ENCODE peak calls at places on chromosomes 16 and 17, in five cellular contexts. One of them, this sample, is unnamed.

GRCh38 chr17:31462261-31462660 is 70.8 kb downstream of the RAB11FIP4 start:
- DNase-seq in retina: no peak
- DNase-seq in activated CD8-positive, alpha-beta memory T cell treated with anti-CD3 and anti-CD28 coated beads for 24 hours: no peak
- DNase-seq in left colon: no peak
- DNase-seq in T-helper 1 cell: no peak
- DNase-seq in this sample: no peak

GRCh38 chr16:28218109-28218508 is 6.3 kb upstream of the XPO6 start:
- DNase-seq in retina: no peak
- DNase-seq in activated CD8-positive, alpha-beta memory T cell treated with anti-CD3 and anti-CD28 coated beads for 24 hours: peak
- DNase-seq in left colon: peak
- DNase-seq in T-helper 1 cell: peak
- DNase-seq in this sample: peak

GRCh38 chr17:81582341-81582740 is 30.2 kb upstream of the FAAP100 start:
- DNase-seq in retina: no peak
- DNase-seq in activated CD8-positive, alpha-beta memory T cell treated with anti-CD3 and anti-CD28 coated beads for 24 hours: no peak
- DNase-seq in left colon: no peak
- DNase-seq in T-helper 1 cell: no peak
- DNase-seq in this sample: no peak

GRCh38 chr16:10138881-10139280 is 43.3 kb downstream of the GRIN2A start:
- DNase-seq in retina: no peak
- DNase-seq in activated CD8-positive, alpha-beta memory T cell treated with anti-CD3 and anti-CD28 coated beads for 24 hours: no peak
- DNase-seq in left colon: no peak
- DNase-seq in T-helper 1 cell: no peak
- DNase-seq in this sample: no peak

GRCh38 chr17:76246080-76247066 is 6.1 kb upstream of the RNF157 start:
- DNase-seq in retina: no peak
- DNase-seq in activated CD8-positive, alpha-beta memory T cell treated with anti-CD3 and anti-CD28 coated beads for 24 hours: peak
- DNase-seq in left colon: peak
- DNase-seq in T-helper 1 cell: no peak
- DNase-seq in this sample: peak

GRCh38 chr16:55965099-55965498 is 89.9 kb upstream of the CES5A start:
- DNase-seq in retina: no peak
- DNase-seq in activated CD8-positive, alpha-beta memory T cell treated with anti-CD3 and anti-CD28 coated beads for 24 hours: no peak
- DNase-seq in left colon: no peak
- DNase-seq in T-helper 1 cell: no peak
- DNase-seq in this sample: no peak

GRCh38 chr17:16286009-16286946 is 67.0 kb downstream of the CENPV start:
- DNase-seq in retina: peak
- DNase-seq in activated CD8-positive, alpha-beta memory T cell treated with anti-CD3 and anti-CD28 coated beads for 24 hours: peak
- DNase-seq in left colon: peak
- DNase-seq in T-helper 1 cell: peak
- DNase-seq in this sample: peak

GRCh38 chr17:29674270-29674669 is 51.6 kb upstream of the CORO6 start:
- DNase-seq in retina: no peak
- DNase-seq in activated CD8-positive, alpha-beta memory T cell treated with anti-CD3 and anti-CD28 coated beads for 24 hours: no peak
- DNase-seq in left colon: no peak
- DNase-seq in T-helper 1 cell: no peak
- DNase-seq in this sample: no peak

GRCh38 chr16:64629622-64630021 is 492.2 kb downstream of the CDH11 start:
- DNase-seq in retina: no peak
- DNase-seq in activated CD8-positive, alpha-beta memory T cell treated with anti-CD3 and anti-CD28 coated beads for 24 hours: no peak
- DNase-seq in left colon: no peak
- DNase-seq in T-helper 1 cell: no peak
- DNase-seq in this sample: no peak

GRCh38 chr16:13780406-13780805 is 139.5 kb upstream of the ERCC4 start:
- DNase-seq in retina: no peak
- DNase-seq in activated CD8-positive, alpha-beta memory T cell treated with anti-CD3 and anti-CD28 coated beads for 24 hours: no peak
- DNase-seq in left colon: no peak
- DNase-seq in T-helper 1 cell: no peak
- DNase-seq in this sample: no peak

GRCh38 chr17:4818276-4818675 is 11.3 kb downstream of the PLD2 start:
- DNase-seq in retina: no peak
- DNase-seq in activated CD8-positive, alpha-beta memory T cell treated with anti-CD3 and anti-CD28 coated beads for 24 hours: no peak
- DNase-seq in left colon: no peak
- DNase-seq in T-helper 1 cell: no peak
- DNase-seq in this sample: no peak

GRCh38 chr17:73189417-73190099 is 3.3 kb upstream of the COG1 start:
- DNase-seq in retina: peak
- DNase-seq in activated CD8-positive, alpha-beta memory T cell treated with anti-CD3 and anti-CD28 coated beads for 24 hours: no peak
- DNase-seq in left colon: peak
- DNase-seq in T-helper 1 cell: no peak
- DNase-seq in this sample: peak

GRCh38 chr17:76076765-76077581 is 2.0 kb upstream of the ZACN start:
- DNase-seq in retina: peak
- DNase-seq in activated CD8-positive, alpha-beta memory T cell treated with anti-CD3 and anti-CD28 coated beads for 24 hours: peak
- DNase-seq in left colon: peak
- DNase-seq in T-helper 1 cell: no peak
- DNase-seq in this sample: no peak

GRCh38 chr16:84700518-84701277 is 898 bp downstream of the USP10 start:
- DNase-seq in retina: peak
- DNase-seq in activated CD8-positive, alpha-beta memory T cell treated with anti-CD3 and anti-CD28 coated beads for 24 hours: peak
- DNase-seq in left colon: peak
- DNase-seq in T-helper 1 cell: peak
- DNase-seq in this sample: peak

GRCh38 chr17:50604470-50604869 is 30.2 kb upstream of the ABCC3 start:
- DNase-seq in retina: peak
- DNase-seq in activated CD8-positive, alpha-beta memory T cell treated with anti-CD3 and anti-CD28 coated beads for 24 hours: no peak
- DNase-seq in left colon: peak
- DNase-seq in T-helper 1 cell: no peak
- DNase-seq in this sample: no peak

GRCh38 chr16:88649195-88649923 is 1.5 kb downstream of the CYBA start:
- DNase-seq in retina: no peak
- DNase-seq in activated CD8-positive, alpha-beta memory T cell treated with anti-CD3 and anti-CD28 coated beads for 24 hours: no peak
- DNase-seq in left colon: no peak
- DNase-seq in T-helper 1 cell: no peak
- DNase-seq in this sample: peak

GRCh38 chr16:483351-484075 is 44.0 kb upstream of the CAPN15 start:
- DNase-seq in retina: peak
- DNase-seq in activated CD8-positive, alpha-beta memory T cell treated with anti-CD3 and anti-CD28 coated beads for 24 hours: no peak
- DNase-seq in left colon: no peak
- DNase-seq in T-helper 1 cell: no peak
- DNase-seq in this sample: no peak

GRCh38 chr16:9091867-9092281 is 430 bp downstream of the HAPSTR1 start:
- DNase-seq in retina: peak
- DNase-seq in activated CD8-positive, alpha-beta memory T cell treated with anti-CD3 and anti-CD28 coated beads for 24 hours: peak
- DNase-seq in left colon: peak
- DNase-seq in T-helper 1 cell: peak
- DNase-seq in this sample: no peak

GRCh38 chr17:27576429-27577123 is 54.4 kb upstream of the LGALS9 start:
- DNase-seq in retina: no peak
- DNase-seq in activated CD8-positive, alpha-beta memory T cell treated with anti-CD3 and anti-CD28 coated beads for 24 hours: no peak
- DNase-seq in left colon: no peak
- DNase-seq in T-helper 1 cell: no peak
- DNase-seq in this sample: no peak

GRCh38 chr17:66301418-66301863 is 972 bp upstream of the PRKCA start:
- DNase-seq in retina: no peak
- DNase-seq in activated CD8-positive, alpha-beta memory T cell treated with anti-CD3 and anti-CD28 coated beads for 24 hours: no peak
- DNase-seq in left colon: no peak
- DNase-seq in T-helper 1 cell: no peak
- DNase-seq in this sample: no peak

GRCh38 chr16:84687715-84688114 is 12.1 kb upstream of the USP10 start:
- DNase-seq in retina: peak
- DNase-seq in activated CD8-positive, alpha-beta memory T cell treated with anti-CD3 and anti-CD28 coated beads for 24 hours: no peak
- DNase-seq in left colon: no peak
- DNase-seq in T-helper 1 cell: no peak
- DNase-seq in this sample: no peak

GRCh38 chr16:19113577-19114358 is at the start of gene ITPRIPL2:
- DNase-seq in retina: peak
- DNase-seq in activated CD8-positive, alpha-beta memory T cell treated with anti-CD3 and anti-CD28 coated beads for 24 hours: no peak
- DNase-seq in left colon: peak
- DNase-seq in T-helper 1 cell: no peak
- DNase-seq in this sample: peak

GRCh38 chr16:81140930-81141780 is 45.0 kb upstream of the GCSH start:
- DNase-seq in retina: no peak
- DNase-seq in activated CD8-positive, alpha-beta memory T cell treated with anti-CD3 and anti-CD28 coated beads for 24 hours: no peak
- DNase-seq in left colon: no peak
- DNase-seq in T-helper 1 cell: no peak
- DNase-seq in this sample: no peak

GRCh38 chr16:78812582-78812981 is 713.1 kb downstream of the WWOX start:
- DNase-seq in retina: no peak
- DNase-seq in activated CD8-positive, alpha-beta memory T cell treated with anti-CD3 and anti-CD28 coated beads for 24 hours: no peak
- DNase-seq in left colon: no peak
- DNase-seq in T-helper 1 cell: no peak
- DNase-seq in this sample: no peak

GRCh38 chr16:50393461-50394214 is 24.9 kb upstream of the BRD7 start:
- DNase-seq in retina: no peak
- DNase-seq in activated CD8-positive, alpha-beta memory T cell treated with anti-CD3 and anti-CD28 coated beads for 24 hours: peak
- DNase-seq in left colon: no peak
- DNase-seq in T-helper 1 cell: no peak
- DNase-seq in this sample: no peak

GRCh38 chr17:49698005-49698404 is 9.8 kb downstream of the SLC35B1 start:
- DNase-seq in retina: no peak
- DNase-seq in activated CD8-positive, alpha-beta memory T cell treated with anti-CD3 and anti-CD28 coated beads for 24 hours: no peak
- DNase-seq in left colon: no peak
- DNase-seq in T-helper 1 cell: no peak
- DNase-seq in this sample: no peak

GRCh38 chr16:77955127-77955526 is 67.2 kb upstream of the CLEC3A start:
- DNase-seq in retina: no peak
- DNase-seq in activated CD8-positive, alpha-beta memory T cell treated with anti-CD3 and anti-CD28 coated beads for 24 hours: no peak
- DNase-seq in left colon: no peak
- DNase-seq in T-helper 1 cell: no peak
- DNase-seq in this sample: no peak

GRCh38 chr16:84607694-84608093 is 10.2 kb downstream of the COTL1 start:
- DNase-seq in retina: no peak
- DNase-seq in activated CD8-positive, alpha-beta memory T cell treated with anti-CD3 and anti-CD28 coated beads for 24 hours: no peak
- DNase-seq in left colon: no peak
- DNase-seq in T-helper 1 cell: no peak
- DNase-seq in this sample: no peak

GRCh38 chr17:80030730-80031410 is 4.8 kb downstream of the TBC1D16 start:
- DNase-seq in retina: peak
- DNase-seq in activated CD8-positive, alpha-beta memory T cell treated with anti-CD3 and anti-CD28 coated beads for 24 hours: no peak
- DNase-seq in left colon: peak
- DNase-seq in T-helper 1 cell: no peak
- DNase-seq in this sample: peak

GRCh38 chr17:33080091-33080490 is 88.4 kb downstream of the SPACA3 start:
- DNase-seq in retina: no peak
- DNase-seq in activated CD8-positive, alpha-beta memory T cell treated with anti-CD3 and anti-CD28 coated beads for 24 hours: no peak
- DNase-seq in left colon: peak
- DNase-seq in T-helper 1 cell: no peak
- DNase-seq in this sample: peak

GRCh38 chr16:58678716-58679115 is 5.9 kb downstream of the SLC38A7 start:
- DNase-seq in retina: no peak
- DNase-seq in activated CD8-positive, alpha-beta memory T cell treated with anti-CD3 and anti-CD28 coated beads for 24 hours: no peak
- DNase-seq in left colon: peak
- DNase-seq in T-helper 1 cell: no peak
- DNase-seq in this sample: peak

GRCh38 chr17:83195330-83196087 is 116.1 kb downstream of the METRNL start:
- DNase-seq in retina: no peak
- DNase-seq in activated CD8-positive, alpha-beta memory T cell treated with anti-CD3 and anti-CD28 coated beads for 24 hours: no peak
- DNase-seq in left colon: peak
- DNase-seq in T-helper 1 cell: peak
- DNase-seq in this sample: no peak

GRCh38 chr16:89860747-89861304 is 12.6 kb upstream of the TCF25 start:
- DNase-seq in retina: peak
- DNase-seq in activated CD8-positive, alpha-beta memory T cell treated with anti-CD3 and anti-CD28 coated beads for 24 hours: peak
- DNase-seq in left colon: peak
- DNase-seq in T-helper 1 cell: peak
- DNase-seq in this sample: peak